ENCODE peak calls at places on chromosomes 1 and 21, in five cellular contexts. O is AG04449; A is stimulated activated CD4-positive, alpha-beta T cell treated with anti-CD3 and anti-CD28 coated beads, Interleukin-4, amount 100 ng/mL, for 4 hours; N is CD8-positive, alpha-beta memory T cell; Q is adrenal gland. Z is an unnamed sample.

GRCh38 chr1:184222561-184223157 is 164.2 kb upstream of the C1orf21 start:
- DNase-seq in O (no peak), A (peak; percentile 25), N (peak; percentile 18), Q (peak; percentile 79), Z (peak; percentile 9)

GRCh38 chr1:110548381-110548780 is 29.4 kb upstream of the KCNA10 start:
- DNase-seq in O (no peak), A (no peak), N (no peak), Q (no peak), Z (no peak)

GRCh38 chr1:95154096-95154495 is 36.9 kb downstream of the TLCD4 start:
- DNase-seq in O (no peak), A (no peak), N (no peak), Q (no peak), Z (no peak)

GRCh38 chr21:45226540-45227326 is 61.0 kb downstream of the POFUT2 start:
- DNase-seq in O (no peak), A (no peak), N (peak; percentile 57), Q (no peak), Z (no peak)

GRCh38 chr1:57122031-57122430 is 156.2 kb upstream of the C8B start:
- DNase-seq in O (no peak), A (no peak), N (no peak), Q (no peak), Z (no peak)

GRCh38 chr1:53195913-53196484 is 625 bp upstream of the CPT2 start:
- DNase-seq in O (no peak), A (no peak), N (no peak), Q (no peak), Z (no peak)

GRCh38 chr1:20486457-20487235 is 636 bp upstream of the CAMK2N1 start:
- DNase-seq in O (no peak), A (no peak), N (no peak), Q (peak; percentile 88), Z (no peak)

GRCh38 chr1:157047064-157047410 is 1.5 kb upstream of the ARHGEF11 start:
- DNase-seq in O (no peak), A (no peak), N (no peak), Q (no peak), Z (no peak)

GRCh38 chr1:2001773-2002411 is 1.7 kb downstream of the CFAP74 start:
- DNase-seq in O (no peak), A (no peak), N (no peak), Q (no peak), Z (no peak)

GRCh38 chr1:90710579-90711536 is 6.2 kb downstream of the BARHL2 start:
- DNase-seq in O (no peak), A (no peak), N (no peak), Q (no peak), Z (no peak)

GRCh38 chr1:232440325-232441059 is 189.4 kb downstream of the SIPA1L2 start:
- DNase-seq in O (no peak), A (no peak), N (no peak), Q (no peak), Z (no peak)

GRCh38 chr1:19621274-19621950 is 22.7 kb upstream of the NBL1 start:
- DNase-seq in O (no peak), A (no peak), N (no peak), Q (no peak), Z (no peak)

GRCh38 chr21:44505673-44506278 is 34.2 kb downstream of the KRTAP10-1 start:
- DNase-seq in O (no peak), A (no peak), N (no peak), Q (no peak), Z (no peak)

GRCh38 chr1:153741946-153742345 is 14.1 kb downstream of the INTS3 start:
- DNase-seq in O (no peak), A (no peak), N (no peak), Q (no peak), Z (no peak)

GRCh38 chr1:77514871-77515776 is 167.3 kb downstream of the ZZZ3 start:
- DNase-seq in O (peak; percentile 46), A (no peak), N (no peak), Q (peak; percentile 30), Z (no peak)

GRCh38 chr1:182348916-182349747 is 42.5 kb downstream of the GLUL start:
- DNase-seq in O (peak; percentile 5), A (no peak), N (no peak), Q (peak; percentile 20), Z (no peak)

GRCh38 chr1:52663716-52664115 is 30.7 kb downstream of the SHISAL2A start:
- DNase-seq in O (no peak), A (no peak), N (no peak), Q (no peak), Z (no peak)

GRCh38 chr1:61190476-61191067 is 108.2 kb downstream of the NFIA start:
- DNase-seq in O (no peak), A (no peak), N (no peak), Q (no peak), Z (no peak)

GRCh38 chr21:15138475-15138874 is 73.7 kb upstream of the NRIP1 start:
- DNase-seq in O (no peak), A (no peak), N (no peak), Q (no peak), Z (no peak)

GRCh38 chr1:192399161-192399560 is 82.4 kb downstream of the RGS21 start:
- DNase-seq in O (no peak), A (no peak), N (no peak), Q (no peak), Z (no peak)